ENCODE peak calls at places on chromosomes 16 and 17, in eight cellular contexts. P is effector memory CD4-positive, alpha-beta T cell; G is Caco-2; O is stimulated activated CD8-positive, alpha-beta memory T cell treated with anti-CD3 and anti-CD28 coated beads, Interleukin-2, amount 100 ng/mL, for 1 hour; K is GM23338; E is bronchial epithelial cell; Z is NB4; C is hepatic stellate cell. X is an unnamed sample.
A peak's percentile ranks its signal among the peaks of the same experiment; 100 is the strongest.

GRCh38 chr17:67223924-67224323 is 21.1 kb downstream of the HELZ start:
- DNase-seq in K (no peak), P (no peak), C (no peak), E (no peak), Z (peak; percentile 36), G (peak; percentile 86), O (no peak), X (no peak)

GRCh38 chr17:45441536-45442310 is 9.1 kb upstream of the ARHGAP27 start:
- DNase-seq in K (no peak), Z (no peak), C (no peak), O (no peak), P (no peak), G (no peak), E (no peak), X (no peak)

GRCh38 chr16:77555101-77555500 is 120.3 kb upstream of the ADAMTS18 start:
- DNase-seq in K (no peak), P (no peak), Z (no peak), G (no peak), C (no peak), O (no peak), E (no peak), X (no peak)

GRCh38 chr17:34252138-34252889 is 2.8 kb upstream of the CCL2 start:
- DNase-seq in G (no peak), E (peak; percentile 16), P (no peak), C (peak; percentile 69), K (peak; percentile 22), O (no peak), Z (peak; percentile 98), X (peak; percentile 94)

GRCh38 chr17:42126836-42127235 is 4.2 kb downstream of the HSPB9 start:
- DNase-seq in G (no peak), P (no peak), O (no peak), C (no peak), Z (no peak), K (no peak), E (no peak), X (no peak)

GRCh38 chr16:1338119-1338730 is 4.8 kb downstream of the BAIAP3 start:
- DNase-seq in O (no peak), P (no peak), E (no peak), G (peak; percentile 75), C (no peak), Z (peak; percentile 28), K (peak; percentile 67), X (no peak)

GRCh38 chr17:39364236-39365025 is 37.0 kb downstream of the FBXL20 start:
- DNase-seq in K (no peak), G (no peak), Z (peak; percentile 61), C (no peak), E (no peak), O (no peak), P (no peak), X (no peak)

GRCh38 chr16:87180069-87180468 is 137.1 kb downstream of the C16orf95 start:
- DNase-seq in E (no peak), G (no peak), Z (no peak), O (no peak), P (no peak), C (no peak), K (no peak), X (peak; percentile 39)

GRCh38 chr16:66874079-66874775 is 6.1 kb upstream of the PDP2 start:
- DNase-seq in P (no peak), K (peak; percentile 16), C (no peak), O (no peak), Z (peak; percentile 55), G (no peak), E (no peak), X (no peak)

GRCh38 chr16:21946889-21947635 is 6.1 kb upstream of the UQCRC2 start:
- DNase-seq in P (no peak), C (no peak), E (peak; percentile 74), K (no peak), O (no peak), Z (no peak), G (no peak), X (no peak)

GRCh38 chr16:50293041-50293783 is 26.9 kb downstream of the ADCY7 start:
- DNase-seq in E (no peak), O (no peak), K (no peak), C (no peak), Z (no peak), G (no peak), P (no peak), X (peak; percentile 57)

GRCh38 chr17:49994085-49995054 is 654 bp downstream of the DLX3 start:
- DNase-seq in O (no peak), K (peak; percentile 75), P (no peak), G (peak; percentile 37), E (no peak), Z (peak; percentile 20), C (peak; percentile 5), X (no peak)

GRCh38 chr17:50611639-50612038 is 23.0 kb upstream of the ABCC3 start:
- DNase-seq in C (no peak), E (no peak), P (no peak), K (no peak), Z (no peak), G (no peak), O (no peak), X (no peak)

GRCh38 chr17:9670596-9670995 is 25.3 kb downstream of the USP43 start:
- DNase-seq in O (no peak), P (no peak), C (no peak), K (peak; percentile 13), G (no peak), Z (no peak), E (peak; percentile 33), X (no peak)

GRCh38 chr16:57611184-57611583 is 17.2 kb upstream of the ADGRG1 start:
- DNase-seq in C (peak; percentile 57), G (no peak), O (no peak), K (no peak), E (peak; percentile 80), Z (no peak), P (no peak), X (no peak)

GRCh38 chr17:43536236-43537088 is 9.7 kb downstream of the ETV4 start:
- DNase-seq in C (peak; percentile 90), K (peak; percentile 27), O (no peak), G (no peak), P (no peak), E (peak; percentile 42), Z (peak; percentile 91), X (peak; percentile 32)

GRCh38 chr16:1414532-1415265 is at the start of gene UNKL:
- DNase-seq in K (peak; percentile 81), P (peak; percentile 68), O (peak; percentile 74), E (no peak), C (peak; percentile 87), G (peak; percentile 81), Z (peak; percentile 64), X (no peak)

GRCh38 chr17:43831633-43832032 is 1.3 kb downstream of the MPP3 start:
- DNase-seq in G (no peak), K (no peak), O (no peak), Z (no peak), P (no peak), C (no peak), E (no peak), X (no peak)

GRCh38 chr16:66900721-66901441 is 17.8 kb downstream of the CDH16 start:
- DNase-seq in Z (no peak), P (no peak), K (no peak), G (no peak), C (peak; percentile 24), O (no peak), E (no peak), X (peak; percentile 76)

GRCh38 chr17:28384281-28385036 is 13.0 kb downstream of the SARM1 start:
- DNase-seq in G (peak; percentile 83), Z (no peak), C (no peak), P (peak; percentile 42), K (peak; percentile 66), E (peak; percentile 21), O (peak; percentile 37), X (peak; percentile 86)

GRCh38 chr17:66645259-66645658 is 189.7 kb upstream of the CACNG5 start:
- DNase-seq in G (no peak), K (no peak), E (no peak), O (no peak), C (no peak), P (no peak), Z (no peak), X (no peak)

GRCh38 chr16:52439171-52439701 is 107.7 kb downstream of the TOX3 start:
- DNase-seq in E (no peak), P (no peak), O (no peak), K (no peak), Z (no peak), C (no peak), G (no peak), X (no peak)

GRCh38 chr16:16143038-16143763 is 80.1 kb downstream of the ABCC6 start:
- DNase-seq in K (peak; percentile 83), G (peak; percentile 40), P (no peak), Z (peak; percentile 68), O (no peak), C (no peak), E (peak; percentile 21), X (no peak)

GRCh38 chr17:55444471-55445441 is 23.1 kb upstream of the MMD start:
- DNase-seq in Z (peak; percentile 39), O (no peak), G (peak; percentile 47), P (no peak), C (peak; percentile 40), E (peak; percentile 16), K (no peak), X (no peak)

GRCh38 chr16:19645557-19645981 is 72.5 kb downstream of the KNOP1 start:
- DNase-seq in Z (no peak), O (no peak), C (peak; percentile 14), E (no peak), K (no peak), G (no peak), P (no peak), X (no peak)

GRCh38 chr17:80122026-80122575 is 20.7 kb downstream of the GAA start:
- DNase-seq in G (no peak), Z (no peak), C (no peak), K (no peak), O (no peak), P (no peak), E (no peak), X (no peak)

GRCh38 chr16:87305505-87306391 is 11.4 kb downstream of the C16orf95 start:
- DNase-seq in Z (peak; percentile 88), K (peak; percentile 56), G (no peak), E (no peak), P (no peak), C (peak; percentile 89), O (no peak), X (peak; percentile 88)

GRCh38 chr17:74962622-74963394 is 9.8 kb downstream of the HID1 start:
- DNase-seq in K (no peak), C (no peak), G (no peak), E (no peak), Z (no peak), P (no peak), O (no peak), X (no peak)

GRCh38 chr17:36498155-36498554 is 11.7 kb downstream of the ZNHIT3 start:
- DNase-seq in Z (no peak), K (no peak), G (no peak), O (no peak), P (no peak), E (no peak), C (no peak), X (peak; percentile 60)

GRCh38 chr17:40931311-40931710 is 6.1 kb downstream of the KRT23 start:
- DNase-seq in P (no peak), C (no peak), G (no peak), Z (no peak), E (peak; percentile 72), K (no peak), O (no peak), X (no peak)